ENCODE peak calls at places on chromosomes 16 and 17, in seven cellular contexts. X, Z, P, G, D, A and V are unnamed samples. For H3K9me3, the result is how much of the 10 kb centered on the place peaks cover.

GRCh38 chr16:56944954-56945839 is 13.3 kb downstream of the HERPUD1 start:
- DNase-seq in X (no peak), Z (no peak), P (no peak), G (no peak), D (no peak), A (no peak), V (peak)

GRCh38 chr17:47687748-47688147 is 6.2 kb upstream of the TBKBP1 start:
- DNase-seq in X (no peak), Z (no peak), P (no peak), G (peak), D (no peak), A (no peak), V (no peak)

GRCh38 chr16:10629592-10629963 is 49.2 kb upstream of the EMP2 start:
- DNase-seq in X (no peak), Z (no peak), P (no peak), G (no peak), D (no peak), A (no peak), V (no peak)

GRCh38 chr17:30218689-30219266 is 16.7 kb downstream of the SLC6A4 start:
- DNase-seq in X (no peak), Z (no peak), P (no peak), G (no peak), D (no peak), A (peak), V (no peak)

GRCh38 chr17:80704894-80705293 is 160.3 kb downstream of the RPTOR start:
- DNase-seq in X (no peak), Z (no peak), P (no peak), G (no peak), D (no peak), A (no peak), V (no peak)

GRCh38 chr17:13541032-13541480 is 60.7 kb downstream of the HS3ST3A1 start:
- DNase-seq in X (no peak), Z (no peak), P (no peak), G (no peak), D (no peak), A (no peak), V (no peak)

GRCh38 chr16:14364386-14365199 is 265.5 kb downstream of the PARN start:
- DNase-seq in X (peak), Z (no peak), P (no peak), G (peak), D (no peak), A (no peak), V (no peak)

GRCh38 chr16:70700101-70701020 is 14.5 kb upstream of the MTSS2 start:
- DNase-seq in X (no peak), Z (no peak), P (no peak), G (no peak), D (peak), A (no peak), V (peak)

GRCh38 chr17:63645775-63646491 is 23.7 kb downstream of the MAP3K3 start:
- DNase-seq in X (no peak), Z (no peak), P (no peak), G (no peak), D (no peak), A (no peak), V (no peak)

GRCh38 chr16:23976091-23977001 is 140.6 kb downstream of the PRKCB start:
- DNase-seq in X (no peak), Z (no peak), P (no peak), G (no peak), D (no peak), A (no peak), V (no peak)

GRCh38 chr17:81291662-81292061 is 3.4 kb downstream of the SLC38A10 start:
- DNase-seq in X (peak), Z (peak), P (peak), G (peak), D (peak), A (no peak), V (peak)

GRCh38 chr17:32596666-32597065 is 109.9 kb downstream of the CDK5R1 start:
- DNase-seq in X (no peak), Z (no peak), P (no peak), G (no peak), D (no peak), A (no peak), V (no peak)

GRCh38 chr17:81434681-81435417 is 39.6 kb downstream of the BAHCC1 start:
- DNase-seq in X (no peak), Z (no peak), P (no peak), G (no peak), D (no peak), A (no peak), V (no peak)

GRCh38 chr16:88456356-88457292 is 3.5 kb downstream of the ZFPM1 start:
- DNase-seq in X (no peak), Z (peak), P (peak), G (no peak), D (no peak), A (no peak), V (peak)

GRCh38 chr16:50982808-50983207 is 168.3 kb downstream of the SALL1 start:
- DNase-seq in X (no peak), Z (no peak), P (no peak), G (no peak), D (no peak), A (no peak), V (no peak)

GRCh38 chr17:68564415-68565111 is 36.6 kb downstream of the FAM20A start:
- DNase-seq in X (no peak), Z (no peak), P (no peak), G (no peak), D (no peak), A (no peak), V (no peak)

GRCh38 chr17:40224707-40225092 is 5.6 kb downstream of the WIPF2 start:
- DNase-seq in X (peak), Z (no peak), P (no peak), G (no peak), D (no peak), A (no peak), V (peak)

GRCh38 chr17:2711608-2712299 is at the start of gene CLUH:
- DNase-seq in X (peak), Z (peak), P (peak), G (peak), D (peak), A (peak), V (peak)

GRCh38 chr16:49213594-49213993 is 68.0 kb downstream of the CBLN1 start:
- DNase-seq in X (no peak), Z (no peak), P (no peak), G (peak), D (no peak), A (no peak), V (no peak)

GRCh38 chr16:27287887-27288286 is 19.3 kb upstream of the NSMCE1 start:
- DNase-seq in X (no peak), Z (no peak), P (no peak), G (no peak), D (no peak), A (no peak), V (no peak)

GRCh38 chr17:82844796-82845162 is 5.0 kb upstream of the ZNF750 start:
- DNase-seq in X (no peak), Z (no peak), P (no peak), G (no peak), D (no peak), A (no peak), V (no peak)

GRCh38 chr17:74961657-74962360 is 10.8 kb downstream of the HID1 start:
- DNase-seq in X (peak), Z (peak), P (peak), G (peak), D (peak), A (peak), V (peak)

GRCh38 chr16:22027633-22028032 is 19.7 kb downstream of the MOSMO start:
- DNase-seq in X (no peak), Z (no peak), P (no peak), G (no peak), D (no peak), A (no peak), V (no peak)

GRCh38 chr16:87836844-87837581 is 32.3 kb downstream of the SLC7A5 start:
- DNase-seq in X (no peak), Z (no peak), P (no peak), G (peak), D (no peak), A (no peak), V (no peak)

GRCh38 chr17:76274559-76274956 is 9.4 kb downstream of the UBALD2 start:
- DNase-seq in X (no peak), Z (no peak), P (no peak), G (no peak), D (no peak), A (no peak), V (no peak)

GRCh38 chr16:16025214-16025968 is 76.0 kb downstream of the ABCC1 start:
- DNase-seq in X (no peak), Z (peak), P (peak), G (peak), D (no peak), A (no peak), V (no peak)

GRCh38 chr17:46020023-46020735 is 21.1 kb downstream of the STH start:
- DNase-seq in X (no peak), Z (peak), P (peak), G (no peak), D (no peak), A (no peak), V (no peak)

GRCh38 chr16:27314161-27314723 is 468 bp downstream of the IL4R start:
- DNase-seq in X (peak), Z (no peak), P (peak), G (no peak), D (peak), A (peak), V (peak)

GRCh38 chr16:58459344-58460218 is 40.4 kb upstream of the NDRG4 start:
- DNase-seq in X (no peak), Z (no peak), P (no peak), G (no peak), D (no peak), A (no peak), V (no peak)

GRCh38 chr16:89256651-89257254 is 39.2 kb downstream of the ZNF778 start:
- DNase-seq in X (peak), Z (peak), P (peak), G (peak), D (peak), A (no peak), V (peak)

GRCh38 chr16:11672206-11673090 is 4.2 kb downstream of the SNN start:
- DNase-seq in X (no peak), Z (peak), P (peak), G (no peak), D (no peak), A (no peak), V (peak)

GRCh38 chr17:55285340-55286301 is 20.9 kb downstream of the HLF start:
- DNase-seq in X (peak), Z (no peak), P (no peak), G (no peak), D (peak), A (peak), V (peak)

GRCh38 chr17:35046740-35047283 is 16.7 kb downstream of the RFFL start:
- DNase-seq in X (no peak), Z (peak), P (peak), G (peak), D (no peak), A (no peak), V (no peak)

GRCh38 chr16:4693296-4693955 is at the start of gene NUDT16L1:
- DNase-seq in X (peak), Z (peak), P (peak), G (peak), D (peak), A (peak), V (peak)

GRCh38 chr17:34252138-34252889 is 2.8 kb upstream of the CCL2 start:
- DNase-seq in X (peak), Z (no peak), P (no peak), G (no peak), D (peak), A (peak), V (peak)

GRCh38 chr17:62704381-62704971 is 77.0 kb downstream of the MRC2 start:
- DNase-seq in X (peak), Z (no peak), P (no peak), G (no peak), D (no peak), A (no peak), V (peak)

GRCh38 chr17:82228278-82228841 is 482 bp upstream of the SLC16A3 start:
- DNase-seq in X (peak), Z (peak), P (no peak), G (peak), D (peak), A (no peak), V (peak)

GRCh38 chr16:52271088-52271487 is 275.9 kb downstream of the TOX3 start:
- DNase-seq in X (no peak), Z (no peak), P (no peak), G (peak), D (no peak), A (no peak), V (no peak)

DNA sequence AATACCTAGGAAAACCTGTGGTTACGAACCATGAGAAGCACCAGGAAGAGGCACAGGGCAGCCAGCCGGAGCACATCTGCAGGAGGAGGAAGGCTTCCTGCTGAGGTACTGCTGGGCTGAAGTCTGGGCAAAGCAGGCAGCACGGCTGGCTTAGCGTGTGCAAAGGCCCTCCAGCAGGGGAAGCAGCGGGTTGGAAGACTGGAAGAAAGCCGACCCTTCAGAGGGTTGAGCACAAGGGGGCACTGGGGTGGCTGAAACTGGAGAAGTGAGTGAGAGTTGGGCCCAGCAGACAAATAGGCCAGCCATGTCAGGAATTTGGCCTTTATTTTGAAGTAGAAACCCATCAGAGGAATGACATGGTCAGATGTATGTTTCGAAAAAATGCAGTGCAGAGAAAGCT is 12.1 kb upstream of the HSD3B7 start:
- DNase-seq in X (no peak), Z (no peak), P (no peak), G (peak), D (no peak), A (no peak), V (no peak)
- TF ChIP-seq CTCF in X (no peak), Z (no peak), P (no peak), G (peak), D (no peak), A (no peak), V (no peak)

DNA sequence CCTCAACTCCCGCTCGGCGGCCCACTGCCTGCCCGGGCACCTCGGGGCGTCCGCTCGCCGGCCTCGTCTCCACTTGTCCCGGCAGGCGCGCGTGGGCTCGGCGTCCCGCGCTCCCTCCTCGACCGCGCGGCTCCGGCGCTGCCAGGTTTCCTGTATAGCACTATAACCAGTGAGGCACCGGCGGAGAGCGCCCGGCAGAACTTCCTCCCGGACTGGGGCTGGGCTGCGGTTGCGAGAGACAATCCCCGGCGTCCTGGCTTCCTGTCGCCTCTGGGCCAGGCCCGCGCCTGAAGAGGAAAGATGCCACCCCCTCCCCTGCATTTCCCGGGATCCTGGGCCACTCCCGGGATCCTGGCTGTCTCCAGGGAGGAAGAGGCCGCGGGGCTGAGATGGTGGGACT is 119.3 kb upstream of the SMURF2 start:
- DNase-seq in X (peak), Z (peak), P (peak), G (peak), D (peak), A (peak), V (peak)
- H3K27ac ChIP-seq in X (peak), Z (no peak), P (no peak), G (no peak), D (peak), A (peak), V (no peak)

GRCh38 chr16:3295209-3295608 is 10.0 kb downstream of the TIGD7 start:
- DNase-seq in X (no peak), Z (no peak), P (no peak), G (no peak), D (no peak), A (no peak), V (no peak)
- H3K9me3 ChIP-seq in X (half or more), Z (half or more), P (half or more), G (under half), D (half or more), A (half or more), V (under half)

DNA sequence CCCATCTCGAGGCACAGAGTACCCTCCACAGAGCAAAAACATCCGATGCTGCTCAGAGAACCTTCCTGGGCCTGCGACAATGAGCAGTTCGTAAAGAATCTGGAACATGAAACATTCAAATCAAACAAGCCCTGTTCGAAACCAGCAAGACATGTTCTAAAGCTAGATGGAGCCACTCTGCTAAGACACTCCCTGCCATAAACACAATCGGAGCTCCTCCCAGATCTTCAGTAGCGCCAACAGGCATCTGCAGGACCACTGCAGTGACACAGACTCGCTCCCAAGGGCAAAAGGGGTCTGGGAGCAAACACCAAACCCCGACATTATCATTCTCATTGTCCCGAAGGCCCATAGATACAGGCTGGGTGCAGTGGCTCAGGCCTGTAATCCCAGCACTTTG is 108.7 kb downstream of the ZFHX3 start:
- DNase-seq in X (no peak), Z (no peak), P (no peak), G (no peak), D (peak), A (no peak), V (no peak)
- TF ChIP-seq CTCF in X (no peak), Z (no peak), P (no peak), G (no peak), D (peak), A (no peak), V (no peak)

DNA sequence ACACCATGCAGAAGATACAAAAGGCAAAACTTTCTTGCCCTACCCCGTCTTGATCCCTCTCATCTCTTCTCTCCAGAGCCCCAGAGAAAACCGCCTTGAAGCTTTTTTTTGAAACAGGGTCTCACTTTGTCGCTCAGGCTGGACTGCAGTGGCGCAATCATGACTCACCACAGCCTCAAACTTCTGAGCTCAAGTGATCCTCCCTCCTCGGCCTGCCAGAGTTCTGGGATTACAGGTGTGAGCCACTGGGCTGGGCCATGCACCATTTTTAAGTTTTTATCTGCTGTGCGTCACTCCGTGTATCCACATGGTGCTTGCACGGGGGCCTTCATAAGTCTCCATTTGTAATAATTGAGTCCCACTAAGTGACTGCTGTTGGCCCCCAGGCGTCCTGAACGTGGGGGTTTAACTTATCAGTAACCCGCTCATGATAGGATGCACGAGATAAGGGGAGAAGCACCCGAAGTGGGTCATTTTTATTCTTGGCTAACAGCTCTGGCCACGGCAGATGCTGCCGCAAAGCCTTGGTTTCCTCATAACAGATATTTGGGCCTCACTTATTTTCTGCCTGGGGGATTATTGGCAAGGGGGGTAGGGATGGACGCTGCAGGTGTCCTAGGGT is 8.6 kb downstream of the DNAH17 start:
- DNase-seq in X (no peak), Z (no peak), P (no peak), G (no peak), D (no peak), A (no peak), V (no peak)
- H3K27ac ChIP-seq in X (no peak), Z (no peak), P (no peak), G (no peak), D (no peak), A (no peak), V (no peak)

GRCh38 chr16:35146723-35147458 is 1687.5 kb downstream of the TP53TG3F start:
- DNase-seq in X (no peak), Z (no peak), P (no peak), G (no peak), D (no peak), A (no peak), V (no peak)
- H3K9me3 ChIP-seq in X (half or more), Z (under half), P (under half), G (under half), D (under half), A (under half), V (under half)

GRCh38 chr17:54270499-54270898 is 447.8 kb downstream of the KIF2B start:
- DNase-seq in X (no peak), Z (no peak), P (no peak), G (no peak), D (no peak), A (no peak), V (no peak)

DNA sequence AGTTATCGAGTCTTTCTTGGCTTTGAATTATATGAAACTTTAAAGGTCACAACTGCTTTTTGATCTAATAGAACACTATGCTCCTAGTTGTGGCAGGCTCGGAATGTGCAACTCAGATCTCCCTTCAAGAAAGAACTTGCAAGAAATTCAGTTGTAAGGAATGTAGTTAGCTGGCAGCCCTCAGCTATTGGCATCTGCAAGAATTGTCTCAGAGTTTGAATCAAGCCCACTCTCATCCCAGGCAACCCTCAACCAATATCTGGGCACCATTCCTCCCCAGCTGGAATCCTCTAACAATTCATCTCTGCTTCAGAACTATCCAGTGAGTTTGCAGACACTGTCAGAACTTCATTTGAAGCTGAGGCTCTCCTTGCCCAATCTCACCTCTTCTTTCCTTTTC is 447.2 kb downstream of the KIF2B start:
- DNase-seq in X (no peak), Z (no peak), P (no peak), G (no peak), D (no peak), A (no peak), V (no peak)
- TF ChIP-seq CTCF in X (no peak), Z (no peak), P (no peak), G (no peak), D (no peak), A (no peak), V (no peak)